ENCODE peak calls at places on chromosomes 6 and 20, in nine cellular contexts. X is NCI-H1105; T is BJ; C is stimulated activated CD8-positive, alpha-beta memory T cell treated with anti-CD3 and anti-CD28 coated beads, Interleukin-4, amount 100 ng/mL, for 4 hours; H is activated CD8-positive, alpha-beta T cell treated with anti-CD3 and anti-CD28 coated beads, Interleukin-2, amount 10 ng/mL, durations not matched to agents 7 days and 5 days; V is small intestine; P is PC-9; D is AG08396; R is Kasumi-1. A is an unnamed sample.

GRCh38 chr6:42010185-42010872 is 40.0 kb upstream of the TAF8 start:
- DNase-seq in R (peak), T (no peak), V (peak), H (peak), P (no peak), D (no peak), C (no peak), X (no peak), A (no peak)

GRCh38 chr6:47298475-47298874 is 11.2 kb downstream of the TNFRSF21 start:
- DNase-seq in V (no peak), H (no peak), T (no peak), P (no peak), D (no peak), X (no peak), C (no peak), R (no peak), A (no peak)

GRCh38 chr20:3222635-3223600 is 13.6 kb downstream of the ITPA start:
- DNase-seq in H (peak), P (peak), D (no peak), C (no peak), R (peak), V (no peak), T (no peak), X (peak), A (no peak)

GRCh38 chr6:119602215-119603178 is 252.9 kb upstream of the MAN1A1 start:
- DNase-seq in T (no peak), V (peak), X (no peak), P (no peak), C (no peak), D (peak), R (no peak), H (no peak), A (no peak)

GRCh38 chr6:26330835-26331808 is 33.9 kb upstream of the BTN3A2 start:
- DNase-seq in R (peak), D (peak), X (no peak), V (no peak), T (no peak), C (no peak), H (peak), P (peak), A (no peak)

GRCh38 chr6:169048806-169049205 is 204.8 kb downstream of the THBS2 start:
- DNase-seq in P (no peak), H (no peak), D (no peak), C (no peak), X (no peak), V (no peak), T (no peak), R (no peak), A (no peak)

GRCh38 chr6:75524322-75524972 is 30.8 kb upstream of the FILIP1 start:
- DNase-seq in X (no peak), V (peak), C (no peak), T (peak), H (no peak), P (peak), D (peak), R (no peak), A (no peak)

GRCh38 chr20:36861625-36861874 is 14.4 kb upstream of the TLDC2 start:
- DNase-seq in D (no peak), R (no peak), H (no peak), C (no peak), V (no peak), X (no peak), T (no peak), P (no peak), A (no peak)

GRCh38 chr6:134456284-134456683 is 138.4 kb upstream of the SGK1 start:
- DNase-seq in R (no peak), D (no peak), T (no peak), P (no peak), V (no peak), C (no peak), H (no peak), X (no peak), A (no peak)

GRCh38 chr6:33199687-33200233 is 705 bp downstream of the RXRB start:
- DNase-seq in R (peak), V (peak), D (peak), X (peak), T (no peak), H (peak), P (peak), C (peak), A (no peak)

GRCh38 chr6:166625356-166625755 is 1.7 kb downstream of the RPS6KA2 start:
- DNase-seq in H (no peak), X (no peak), V (no peak), T (no peak), R (no peak), D (no peak), P (no peak), C (no peak), A (no peak)

GRCh38 chr6:144416244-144416643 is 131.1 kb downstream of the UTRN start:
- DNase-seq in X (no peak), H (no peak), P (no peak), R (no peak), T (no peak), D (no peak), C (no peak), V (no peak), A (no peak)

GRCh38 chr20:50551288-50551687 is 41.1 kb downstream of the PTPN1 start:
- DNase-seq in T (no peak), V (no peak), P (no peak), H (no peak), X (no peak), D (no peak), R (no peak), C (no peak), A (no peak)

GRCh38 chr6:71190809-71191208 is 97.8 kb upstream of the OGFRL1 start:
- DNase-seq in T (no peak), R (peak), C (no peak), V (no peak), P (no peak), H (no peak), D (no peak), X (no peak), A (no peak)

GRCh38 chr6:121881974-121882667 is 446.7 kb downstream of the GJA1 start:
- DNase-seq in P (no peak), R (no peak), C (no peak), T (peak), X (no peak), D (peak), H (no peak), V (no peak), A (no peak)

GRCh38 chr20:36362978-36363713 is 57.0 kb downstream of the DLGAP4 start:
- DNase-seq in D (no peak), H (no peak), P (no peak), X (no peak), R (no peak), V (no peak), T (no peak), C (no peak), A (no peak)

GRCh38 chr6:26045939-26046368 is 41.3 kb upstream of the HFE start:
- DNase-seq in H (peak), C (no peak), V (no peak), R (no peak), T (no peak), X (no peak), D (no peak), P (no peak), A (no peak)

GRCh38 chr6:106163966-106164877 is 78.1 kb downstream of the PRDM1 start:
- DNase-seq in X (no peak), R (peak), H (peak), V (no peak), D (peak), P (no peak), C (no peak), T (peak), A (peak)

GRCh38 chr20:36845288-36845969 is 30.5 kb upstream of the TLDC2 start:
- DNase-seq in H (no peak), T (no peak), R (no peak), X (no peak), C (no peak), V (no peak), P (no peak), D (no peak), A (no peak)

A was measured in stimulated activated CD4-positive, alpha-beta T cell treated with anti-CD3 and anti-CD28 coated beads, Interleukin-1b, Interleukin-23, amount 100 ng/mL, for 1 hour.